ENCODE peak calls at places on chromosomes 11 and 22, in six cellular contexts. N is SK-N-SH, L is K562, R is H1, Y is HepG2, K is HCT116. A is an unnamed sample.
A peak's percentile ranks its signal among the peaks of the same experiment; 100 is the strongest.

GRCh38 chr11:8017894-8018741 is 31.0 kb downstream of the EIF3F start:
- DNase-seq in L (no peak), Y (no peak), N (no peak), K (no peak), R (peak; percentile 49), A (no peak)

GRCh38 chr11:68314886-68315580 is 2.6 kb downstream of the LRP5 start:
- DNase-seq in N (peak; percentile 57), R (no peak), L (peak; percentile 51), K (peak; percentile 26), Y (peak; percentile 96), A (peak; percentile 81)

GRCh38 chr11:123473941-123474668 is 44.0 kb downstream of the GRAMD1B start:
- DNase-seq in R (no peak), N (no peak), K (no peak), L (no peak), Y (no peak), A (no peak)

GRCh38 chr11:65476632-65477270 is 22.1 kb upstream of the MALAT1 start:
- DNase-seq in R (no peak), K (no peak), L (no peak), N (no peak), Y (no peak), A (no peak)

GRCh38 chr11:126547691-126548090 is 192.2 kb downstream of the ST3GAL4 start:
- DNase-seq in L (no peak), R (no peak), N (no peak), Y (no peak), K (no peak), A (no peak)

GRCh38 chr11:90919332-90919731 is 696.5 kb upstream of the CHORDC1 start:
- DNase-seq in N (no peak), R (no peak), K (no peak), Y (no peak), L (no peak), A (no peak)

GRCh38 chr11:34667810-34668582 is 47.1 kb downstream of the EHF start:
- DNase-seq in R (no peak), Y (peak; percentile 96), N (no peak), K (no peak), L (no peak), A (peak; percentile 27)

GRCh38 chr11:81005595-81005994 is 1564.8 kb upstream of the TENM4 start:
- DNase-seq in K (no peak), N (no peak), Y (no peak), R (no peak), L (no peak), A (no peak)

GRCh38 chr22:46084943-46085830 is 65.1 kb upstream of the PPARA start:
- DNase-seq in K (no peak), R (no peak), Y (no peak), L (peak; percentile 71), N (peak; percentile 74), A (no peak)

GRCh38 chr22:29272624-29273023 is 4.6 kb downstream of the EWSR1 start:
- DNase-seq in K (no peak), Y (no peak), N (no peak), R (no peak), L (no peak), A (no peak)

GRCh38 chr22:46187862-46188261 is 37.5 kb downstream of the PPARA start:
- DNase-seq in N (no peak), L (no peak), Y (no peak), R (no peak), K (peak; percentile 19), A (peak; percentile 68)

GRCh38 chr22:42909363-42910058 is 52.4 kb upstream of the ARFGAP3 start:
- DNase-seq in K (no peak), N (no peak), Y (no peak), R (no peak), L (no peak), A (no peak)

GRCh38 chr11:4095509-4096230 is 1.1 kb downstream of the RRM1 start:
- DNase-seq in Y (peak; percentile 44), K (no peak), N (peak; percentile 27), L (peak; percentile 21), R (no peak), A (peak; percentile 12)

GRCh38 chr11:66418168-66418985 is 2.5 kb upstream of the NPAS4 start:
- DNase-seq in L (peak; percentile 82), Y (peak; percentile 53), R (peak; percentile 95), K (peak; percentile 48), N (peak; percentile 85), A (peak; percentile 87)

GRCh38 chr11:46920709-46921108 is 2.4 kb upstream of the LRP4 start:
- DNase-seq in N (no peak), Y (peak; percentile 29), L (no peak), K (no peak), R (no peak), A (no peak)

GRCh38 chr11:44622721-44623258 is 57.3 kb downstream of the CD82 start:
- DNase-seq in K (no peak), R (peak; percentile 34), N (no peak), L (no peak), Y (no peak), A (no peak)

GRCh38 chr11:10443152-10443551 is 11.9 kb upstream of the AMPD3 start:
- DNase-seq in R (no peak), K (no peak), L (no peak), N (no peak), Y (no peak), A (no peak)

GRCh38 chr11:10441021-10441523 is 14.0 kb upstream of the AMPD3 start:
- DNase-seq in Y (no peak), R (no peak), N (no peak), L (no peak), K (no peak), A (no peak)

GRCh38 chr11:10439924-10440323 is 15.1 kb upstream of the AMPD3 start:
- DNase-seq in K (no peak), R (no peak), Y (no peak), N (no peak), L (no peak), A (no peak)

GRCh38 chr11:10443721-10444120 is 11.3 kb upstream of the AMPD3 start:
- DNase-seq in K (no peak), Y (no peak), N (no peak), R (no peak), L (no peak), A (no peak)

GRCh38 chr11:10441652-10442503 is 13.2 kb upstream of the AMPD3 start:
- DNase-seq in K (no peak), L (no peak), N (no peak), R (no peak), Y (no peak), A (no peak)
- TF ChIP-seq JUND in K (no peak), L (no peak), N (no peak), R (no peak), Y (no peak), A (no peak)

GRCh38 chr11:96257972-96258951 is 84.7 kb downstream of the MAML2 start:
- DNase-seq in R (no peak), K (no peak), L (no peak), Y (no peak), N (no peak), A (no peak)
- TF ChIP-seq JUND in R (no peak), K (no peak), L (no peak), Y (no peak), N (no peak), A (no peak)

GRCh38 chr11:116861539-116861938 is 24.1 kb upstream of the APOA1 start:
- DNase-seq in L (peak; percentile 19), Y (no peak), R (no peak), K (no peak), N (no peak), A (no peak)

GRCh38 chr11:116862101-116862637 is 24.7 kb upstream of the APOA1 start:
- DNase-seq in K (no peak), R (no peak), N (peak; percentile 73), L (no peak), Y (no peak), A (no peak)

GRCh38 chr11:116860303-116860702 is 22.9 kb upstream of the APOA1 start:
- DNase-seq in K (no peak), Y (no peak), L (peak; percentile 45), N (no peak), R (no peak), A (no peak)

GRCh38 chr11:116864531-116864930 is 27.1 kb upstream of the APOA1 start:
- DNase-seq in R (no peak), N (no peak), L (no peak), K (no peak), Y (no peak), A (no peak)

DNA sequence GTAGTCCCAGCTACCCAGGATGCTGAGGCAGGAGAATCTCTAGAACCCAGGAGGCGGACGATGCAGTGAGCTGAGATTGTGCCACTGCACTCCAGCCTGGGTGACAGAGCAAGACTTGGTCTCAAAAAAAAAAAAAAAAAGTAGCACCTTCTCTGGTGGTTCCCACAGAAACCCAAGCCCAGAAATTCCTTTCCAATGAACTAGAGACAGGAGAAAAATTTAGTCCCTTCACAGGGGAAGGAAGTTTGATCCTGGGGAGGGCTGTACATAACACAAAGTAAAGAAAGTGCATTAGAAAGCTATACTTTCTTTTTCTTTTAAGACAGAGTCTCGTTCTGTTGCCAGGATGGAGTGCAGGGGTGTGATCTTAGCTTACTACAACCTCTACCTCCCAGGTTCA is 25.5 kb upstream of the APOA1 start:
- DNase-seq in L (no peak), Y (no peak), N (no peak), K (no peak), R (no peak), A (no peak)
- TF ChIP-seq JUND in L (no peak), Y (no peak), N (no peak), K (no peak), R (no peak), A (no peak)

GRCh38 chr11:114036156-114036811 is 23.2 kb upstream of the ZBTB16 start:
- DNase-seq in Y (peak; percentile 60), R (peak; percentile 90), N (peak; percentile 90), K (peak; percentile 41), L (peak; percentile 71), A (peak; percentile 80)
- TF ChIP-seq JUND in Y (no peak), R (peak; percentile 69), N (no peak), K (no peak), L (peak; percentile 17), A (no peak)

GRCh38 chr22:22558972-22559603 is at the start of gene PRAME:
- DNase-seq in N (peak; percentile 88), Y (peak; percentile 79), K (peak; percentile 80), R (peak; percentile 96), L (peak; percentile 100), A (peak; percentile 91)
- TF ChIP-seq JUND in N (no peak), Y (no peak), K (no peak), R (no peak), L (no peak), A (no peak)

GRCh38 chr11:14237333-14237988 is 121.5 kb downstream of the RRAS2 start:
- DNase-seq in Y (no peak), L (no peak), N (no peak), R (no peak), K (no peak), A (no peak)
- TF ChIP-seq JUND in Y (no peak), L (no peak), N (no peak), R (no peak), K (no peak), A (no peak)

GRCh38 chr11:45658292-45658991 is 7.0 kb downstream of the CHST1 start:
- DNase-seq in L (no peak), K (no peak), N (no peak), Y (peak; percentile 10), R (peak; percentile 77), A (no peak)
- TF ChIP-seq JUND in L (no peak), K (no peak), N (peak; percentile 28), Y (no peak), R (no peak), A (no peak)